ENCODE peak calls at places on chromosomes 3 and 15, in four cellular contexts. T is lower leg skin, S is body of pancreas, V is H54. R is an unnamed sample.

GRCh38 chr15:46304320-46304719 is 669.5 kb downstream of the SQOR start:
- DNase-seq in S (no peak), T (no peak), V (peak; percentile 13), R (no peak)

GRCh38 chr3:71195492-71195891 is 388.0 kb downstream of the FOXP1 start:
- DNase-seq in V (no peak), S (no peak), T (no peak), R (no peak)

GRCh38 chr3:154244644-154245043 is 79.6 kb downstream of the DHX36 start:
- DNase-seq in V (no peak), S (no peak), T (no peak), R (no peak)

GRCh38 chr3:109275702-109276293 is 40.5 kb downstream of the DPPA2 start:
- DNase-seq in S (peak; percentile 31), V (peak; percentile 14), T (no peak), R (no peak)

GRCh38 chr3:32421991-32422859 is 30.6 kb downstream of the CMTM7 start:
- DNase-seq in T (peak; percentile 91), S (peak; percentile 98), V (peak; percentile 57), R (peak; percentile 15)

GRCh38 chr3:140363801-140364200 is 314.1 kb upstream of the TRIM42 start:
- DNase-seq in V (no peak), T (no peak), S (peak; percentile 24), R (no peak)

GRCh38 chr3:56962200-56962599 is 98.3 kb upstream of the SPATA12 start:
- DNase-seq in V (no peak), S (no peak), T (no peak), R (no peak)

GRCh38 chr3:166889241-166889640 is 490.9 kb downstream of the ZBBX start:
- DNase-seq in V (no peak), T (no peak), S (no peak), R (no peak)

GRCh38 chr3:96863129-96863740 is 48.8 kb downstream of the EPHA6 start:
- DNase-seq in T (no peak), S (peak; percentile 21), V (no peak), R (no peak)

GRCh38 chr3:17089314-17089700 is 204.6 kb downstream of the PLCL2 start:
- DNase-seq in V (no peak), S (no peak), T (no peak), R (no peak)

GRCh38 chr3:20935791-20936190 is 749.8 kb upstream of the SGO1 start:
- DNase-seq in S (no peak), V (no peak), T (no peak), R (no peak)

GRCh38 chr15:89652131-89652530 is 3.1 kb downstream of the KIF7 start:
- DNase-seq in S (no peak), T (no peak), V (no peak), R (no peak)

GRCh38 chr3:55200916-55201315 is 273.1 kb upstream of the LRTM1 start:
- DNase-seq in S (no peak), T (no peak), V (no peak), R (no peak)

GRCh38 chr15:99439524-99439835 is 126.3 kb upstream of the MEF2A start:
- DNase-seq in S (no peak), V (no peak), T (peak; percentile 13), R (no peak)

GRCh38 chr15:100588638-100589242 is 13.2 kb downstream of the LINS1 start:
- DNase-seq in T (no peak), V (no peak), S (no peak), R (no peak)

GRCh38 chr15:92930061-92930460 is 29.9 kb downstream of the CHD2 start:
- DNase-seq in T (no peak), V (no peak), S (no peak), R (no peak)

GRCh38 chr3:105584351-105584790 is 217.7 kb downstream of the ALCAM start:
- DNase-seq in S (no peak), V (no peak), T (no peak), R (no peak)

GRCh38 chr15:25862469-25863066 is 559 bp downstream of the ATP10A start:
- DNase-seq in T (no peak), V (no peak), S (no peak), R (no peak)

GRCh38 chr15:39511000-39511914 is 69.6 kb upstream of the THBS1 start:
- DNase-seq in V (peak; percentile 79), S (peak; percentile 36), T (no peak), R (no peak)

GRCh38 chr15:42289166-42289565 is 15.9 kb upstream of the TMEM87A start:
- DNase-seq in T (no peak), V (no peak), S (no peak), R (no peak)

GRCh38 chr3:191236635-191237034 is 37.6 kb downstream of the OSTN start:
- DNase-seq in V (no peak), S (no peak), T (no peak), R (no peak)

GRCh38 chr15:90989040-90989768 is 5.1 kb downstream of the PRC1 start:
- DNase-seq in S (no peak), T (no peak), V (no peak), R (no peak)

DNA sequence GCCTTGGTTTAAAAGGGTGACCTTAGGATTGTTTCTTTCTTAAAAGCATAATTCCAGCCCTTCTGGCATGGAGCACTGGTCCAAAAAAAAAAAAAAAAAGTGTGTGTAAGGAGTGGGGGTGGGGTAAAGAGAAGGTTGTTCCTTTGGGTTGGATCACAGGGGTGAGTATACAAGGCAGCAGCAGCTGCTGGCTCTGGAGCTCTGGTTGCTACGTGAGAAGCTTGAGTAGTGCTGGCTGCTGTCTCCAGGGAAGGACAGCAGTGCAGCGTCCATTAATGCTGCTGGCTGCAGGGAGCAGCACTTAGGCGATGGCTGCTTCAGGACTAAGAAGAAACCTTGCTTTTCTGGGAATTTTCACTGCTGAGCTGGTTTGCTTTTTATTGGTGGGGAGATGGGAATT is 2.3 kb downstream of the SETD5 start:
- DNase-seq in S (peak; percentile 85), V (peak; percentile 42), T (peak; percentile 68), R (no peak)
- TF ChIP-seq POLR2A in S (no peak), V (no peak), T (no peak), R (no peak)

GRCh38 chr3:141402476-141403171 is 34.3 kb downstream of the ZBTB38 start:
- DNase-seq in T (peak; percentile 55), V (no peak), S (peak; percentile 75), R (no peak)
- TF ChIP-seq POLR2A in T (no peak), V (no peak), S (peak; percentile 30), R (no peak)

GRCh38 chr3:149481491-149481890 is 7.0 kb downstream of the TM4SF4 start:
- DNase-seq in S (no peak), T (no peak), V (no peak), R (no peak)
- TF ChIP-seq POLR2A in S (no peak), T (no peak), V (no peak), R (no peak)

GRCh38 chr3:128098234-128098633 is 25.4 kb downstream of the RUVBL1 start:
- DNase-seq in T (no peak), V (no peak), S (no peak), R (no peak)
- TF ChIP-seq POLR2A in T (no peak), V (no peak), S (no peak), R (no peak)